ENCODE peak calls at places on chromosomes 3 and 15, in four cellular contexts. C is GM12878, B is HepG2, U is H1. V is an unnamed sample.
A peak's percentile ranks its signal among the peaks of the same experiment; 100 is the strongest.

GRCh38 chr3:194323785-194324735 is 27.1 kb downstream of the CPN2 start:
- DNase-seq in U (no peak), B (peak; percentile 59), C (no peak), V (peak; percentile 75)

GRCh38 chr3:159150176-159150575 is 348.3 kb downstream of the MFSD1 start:
- DNase-seq in C (no peak), B (no peak), U (no peak), V (no peak)

GRCh38 chr3:74347563-74348268 is 266.7 kb downstream of the CNTN3 start:
- DNase-seq in B (no peak), U (no peak), C (no peak), V (no peak)

GRCh38 chr3:172675371-172676193 is 35.3 kb downstream of the NCEH1 start:
- DNase-seq in U (no peak), C (no peak), B (peak; percentile 53), V (peak; percentile 43)

GRCh38 chr15:45026646-45027045 is 3.7 kb downstream of the SORD start:
- DNase-seq in C (no peak), B (no peak), U (no peak), V (no peak)

GRCh38 chr3:157067114-157067513 is 92.8 kb downstream of the CCNL1 start:
- DNase-seq in C (no peak), U (no peak), B (no peak), V (no peak)

GRCh38 chr3:24264748-24265158 is 229.9 kb downstream of the THRB start:
- DNase-seq in C (no peak), B (peak; percentile 53), U (no peak), V (peak; percentile 83)

GRCh38 chr15:64574220-64574994 is 114.0 kb downstream of the ZNF609 start:
- DNase-seq in U (no peak), C (no peak), B (no peak), V (no peak)

GRCh38 chr3:187743195-187744141 is 1.8 kb downstream of the BCL6 start:
- DNase-seq in C (no peak), U (peak; percentile 54), B (no peak), V (peak; percentile 73)

GRCh38 chr15:74995779-74996765 is 709 bp downstream of the SCAMP5 start:
- DNase-seq in C (no peak), B (peak; percentile 50), U (peak; percentile 71), V (no peak)

GRCh38 chr3:39752751-39753150 is 56.7 kb upstream of the MYRIP start:
- DNase-seq in B (no peak), C (no peak), U (no peak), V (no peak)

GRCh38 chr15:92159906-92160841 is 233.5 kb upstream of the ST8SIA2 start:
- DNase-seq in B (no peak), U (no peak), C (no peak), V (no peak)

GRCh38 chr15:95262866-95263564 is 1031.7 kb downstream of the MCTP2 start:
- DNase-seq in C (no peak), U (no peak), B (no peak), V (no peak)

GRCh38 chr15:67196672-67197363 is 57.6 kb downstream of the AAGAB start:
- DNase-seq in B (no peak), U (no peak), C (no peak), V (peak; percentile 7)

GRCh38 chr15:73607405-73607804 is 25.8 kb downstream of the NPTN start:
- DNase-seq in U (no peak), B (no peak), C (no peak), V (no peak)

GRCh38 chr3:170149016-170149415 is 32.5 kb downstream of the PHC3 start:
- DNase-seq in U (no peak), B (no peak), C (no peak), V (no peak)

GRCh38 chr15:72451224-72451623 is 22.9 kb upstream of the ARIH1 start:
- DNase-seq in B (no peak), C (no peak), U (no peak), V (no peak)

GRCh38 chr3:110413807-110414748 is 657.5 kb upstream of the NECTIN3 start:
- DNase-seq in C (no peak), U (no peak), B (no peak), V (no peak)

GRCh38 chr3:43378066-43378935 is 92.0 kb downstream of the SNRK start:
- DNase-seq in B (peak; percentile 31), U (no peak), C (peak; percentile 4), V (peak; percentile 64)

GRCh38 chr3:16906679-16907078 is 21.9 kb downstream of the PLCL2 start:
- DNase-seq in B (no peak), C (no peak), U (no peak), V (peak; percentile 28)

GRCh38 chr15:99090011-99090699 is 14.7 kb upstream of the SYNM start:
- DNase-seq in B (no peak), U (no peak), C (peak; percentile 90), V (no peak)
- TF ChIP-seq CREB1 in B (no peak), U (no peak), C (no peak), V (no peak)

GRCh38 chr3:146274833-146275232 is 23.9 kb upstream of the PLSCR4 start:
- DNase-seq in B (no peak), U (no peak), C (no peak), V (no peak)
- TF ChIP-seq CREB1 in B (no peak), U (no peak), C (no peak), V (no peak)

DNA sequence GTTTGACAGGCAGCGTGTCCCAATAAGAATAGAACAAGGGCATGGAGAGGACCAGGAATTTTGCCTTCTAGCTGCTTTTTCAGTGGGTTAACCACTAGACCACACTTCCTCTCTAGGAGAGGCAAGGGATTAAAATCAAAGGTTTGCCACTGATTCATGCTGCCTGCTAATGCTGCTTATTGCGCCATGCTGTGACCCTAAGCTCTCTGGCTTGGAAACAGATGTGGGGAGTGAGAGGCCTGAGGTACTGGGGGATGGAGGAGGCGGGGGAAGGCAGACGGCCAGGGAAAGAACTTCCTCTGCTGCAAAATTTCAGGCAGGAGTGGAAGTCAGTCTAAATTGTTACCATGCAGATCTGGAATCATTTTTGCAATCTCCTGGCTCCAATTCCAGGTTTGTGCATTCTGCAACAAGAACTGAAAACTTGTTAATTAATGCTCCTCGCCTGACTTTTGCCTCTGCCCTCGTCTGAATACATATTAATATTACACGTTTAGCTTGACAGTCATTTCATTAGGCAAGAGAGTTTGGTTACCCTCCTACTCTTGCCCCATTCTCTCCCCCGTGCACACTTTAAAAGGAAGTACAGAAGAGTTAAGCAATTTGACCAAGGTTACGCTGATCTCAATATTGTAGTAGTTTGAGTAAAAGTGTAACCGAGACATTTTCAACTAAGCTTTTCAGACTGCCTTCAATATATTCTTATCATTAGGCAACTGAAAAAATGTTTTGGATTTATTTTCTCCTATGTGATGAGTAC is 121.7 kb upstream of the SPRED1 start:
- DNase-seq in B (no peak), U (no peak), C (peak; percentile 51), V (no peak)
- TF ChIP-seq CREB1 in B (no peak), U (no peak), C (no peak), V (no peak)

DNA sequence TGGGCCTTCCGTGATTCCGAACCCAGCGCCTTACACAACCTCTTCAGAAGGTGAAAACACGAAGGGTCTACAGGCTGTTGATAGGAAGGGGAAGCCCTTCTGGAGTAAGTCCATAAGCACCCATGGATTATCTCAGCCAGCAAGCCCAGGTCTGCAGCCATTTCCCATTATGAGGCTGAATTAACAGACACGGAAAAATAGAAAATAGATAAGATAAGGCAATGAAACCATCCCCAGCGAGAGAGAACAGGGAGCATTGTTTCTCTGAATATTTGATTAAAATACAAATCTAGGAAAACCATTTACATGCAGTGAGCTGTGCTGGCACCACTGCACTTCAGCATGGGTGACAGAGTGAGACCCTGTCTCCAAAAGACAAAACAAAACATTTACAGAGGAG is 16.2 kb upstream of the CERS3 start:
- DNase-seq in B (no peak), C (no peak), U (no peak), V (no peak)
- TF ChIP-seq CREB1 in B (no peak), C (no peak), U (no peak), V (no peak)

GRCh38 chr3:57287205-57287604 is 5.3 kb downstream of the ASB14 start:
- DNase-seq in B (no peak), U (no peak), C (no peak), V (no peak)

GRCh38 chr3:57279685-57280084 is 12.8 kb downstream of the ASB14 start:
- DNase-seq in U (no peak), B (no peak), C (no peak), V (no peak)

GRCh38 chr3:57288403-57288802 is 4.1 kb downstream of the ASB14 start:
- DNase-seq in C (no peak), U (no peak), B (no peak), V (no peak)

GRCh38 chr3:57281710-57282109 is 10.8 kb downstream of the ASB14 start:
- DNase-seq in B (no peak), U (no peak), C (no peak), V (no peak)

DNA sequence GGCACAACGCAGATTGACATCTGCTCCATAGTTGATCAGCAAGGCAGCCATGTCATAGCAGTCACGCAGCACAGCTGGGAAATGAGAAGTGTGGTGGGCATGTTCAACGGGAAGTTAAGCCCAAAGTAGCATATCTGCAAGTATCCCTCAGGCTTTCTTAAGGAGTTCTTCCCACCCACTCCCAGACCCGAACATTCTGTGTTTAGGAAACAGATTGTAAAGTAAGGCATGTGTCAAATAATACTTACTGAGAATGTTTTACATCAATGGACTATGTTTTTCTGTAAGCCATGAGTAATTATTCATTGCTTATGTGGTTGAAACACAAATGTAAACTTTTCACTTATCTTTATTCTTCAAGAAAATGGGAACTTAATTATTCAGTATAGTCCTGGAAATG is 9.1 kb downstream of the ASB14 start:
- DNase-seq in U (no peak), B (no peak), C (no peak), V (no peak)
- TF ChIP-seq CREB1 in U (no peak), B (no peak), C (no peak), V (no peak)

DNA sequence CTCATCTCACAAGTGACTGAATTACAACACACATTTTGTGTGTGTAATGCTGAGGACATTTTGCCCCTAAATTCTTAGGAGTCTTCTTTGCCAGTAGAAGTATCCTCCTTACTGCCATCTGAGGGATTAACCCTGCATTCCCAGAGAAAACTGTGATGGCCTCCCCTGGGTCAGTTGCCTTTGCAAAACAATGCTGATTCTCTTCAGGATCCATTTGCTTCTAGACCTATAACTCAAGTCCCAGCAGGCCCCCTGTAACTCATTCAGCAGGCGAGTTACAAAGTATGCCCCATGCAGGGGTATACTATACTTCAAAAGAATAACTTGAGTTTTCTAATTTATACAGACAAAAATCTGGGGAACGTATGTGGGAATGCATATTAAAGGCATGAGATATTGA is 6.6 kb upstream of the MCF2L2 start:
- DNase-seq in B (no peak), C (no peak), U (no peak), V (no peak)
- TF ChIP-seq CREB1 in B (no peak), C (no peak), U (no peak), V (no peak)

GRCh38 chr3:55174723-55175122 is 246.9 kb upstream of the LRTM1 start:
- DNase-seq in U (no peak), C (no peak), B (no peak), V (no peak)
- TF ChIP-seq CREB1 in U (no peak), C (no peak), B (no peak), V (no peak)